ENCODE peak calls at places on chromosomes 5 and 9, in seven cellular contexts. A is ovary, T is prostate gland, K is Peyer's patch, P is sigmoid colon, R is upper lobe of left lung, X is K562. G is an unnamed sample.

GRCh38 chr9:19465571-19466267 is 56.9 kb downstream of the ACER2 start:
- DNase-seq in R (no peak), P (no peak), A (no peak), T (no peak), K (no peak), X (no peak), G (no peak)

GRCh38 chr5:132751444-132751843 is 4.2 kb downstream of the CCNI2 start:
- DNase-seq in A (no peak), T (no peak), K (no peak), X (no peak), R (no peak), P (peak; percentile 84), G (no peak)

GRCh38 chr5:133554279-133554678 is 58.1 kb downstream of the FSTL4 start:
- DNase-seq in T (no peak), P (no peak), A (no peak), R (no peak), X (no peak), K (no peak), G (no peak)

GRCh38 chr9:79233542-79233941 is 338.2 kb upstream of the TLE4 start:
- DNase-seq in X (no peak), A (no peak), K (no peak), P (no peak), T (peak; percentile 15), R (no peak), G (no peak)

GRCh38 chr5:54944364-54944763 is 41.0 kb downstream of the ESM1 start:
- DNase-seq in K (no peak), P (no peak), R (no peak), A (no peak), T (peak; percentile 26), X (peak; percentile 20), G (no peak)

GRCh38 chr5:44389410-44389879 is at the start of gene FGF10:
- DNase-seq in K (peak; percentile 36), T (no peak), R (peak; percentile 86), A (peak; percentile 61), P (peak; percentile 79), X (no peak), G (no peak)

GRCh38 chr9:113578877-113579269 is 115.3 kb downstream of the RGS3 start:
- DNase-seq in X (peak; percentile 36), T (no peak), P (no peak), A (no peak), K (peak; percentile 63), R (no peak), G (peak; percentile 91)

GRCh38 chr5:124289122-124289521 is 457.3 kb downstream of the ZNF608 start:
- DNase-seq in K (no peak), A (no peak), R (peak; percentile 70), P (no peak), T (peak; percentile 40), X (no peak), G (no peak)

GRCh38 chr9:95645579-95645978 is 128.8 kb upstream of the PTCH1 start:
- DNase-seq in P (no peak), K (no peak), X (no peak), T (no peak), R (no peak), A (no peak), G (no peak)

GRCh38 chr5:135367554-135367953 is 31.5 kb downstream of the MACROH2A1 start:
- DNase-seq in X (no peak), P (no peak), R (no peak), K (no peak), A (no peak), T (no peak), G (no peak)

GRCh38 chr9:103802068-103802467 is 292.0 kb upstream of the SMC2 start:
- DNase-seq in K (no peak), R (no peak), X (no peak), P (no peak), T (no peak), A (no peak), G (no peak)

GRCh38 chr9:111599092-111599947 is at the start of gene PTGR1:
- DNase-seq in A (peak; percentile 87), T (peak; percentile 78), R (peak; percentile 94), X (no peak), P (peak; percentile 93), K (peak; percentile 87), G (peak; percentile 33)

GRCh38 chr5:113612060-113612496 is 98.6 kb downstream of the YTHDC2 start:
- DNase-seq in T (no peak), R (no peak), A (no peak), X (peak; percentile 26), K (no peak), P (no peak), G (no peak)

GRCh38 chr5:177604116-177604521 is 4.2 kb downstream of the B4GALT7 start:
- DNase-seq in R (peak; percentile 69), X (no peak), T (no peak), K (no peak), P (no peak), A (no peak), G (no peak)
- TF ChIP-seq POLR2A in R (no peak), X (no peak), T (no peak), K (no peak), P (no peak), A (no peak), G (no peak)

DNA sequence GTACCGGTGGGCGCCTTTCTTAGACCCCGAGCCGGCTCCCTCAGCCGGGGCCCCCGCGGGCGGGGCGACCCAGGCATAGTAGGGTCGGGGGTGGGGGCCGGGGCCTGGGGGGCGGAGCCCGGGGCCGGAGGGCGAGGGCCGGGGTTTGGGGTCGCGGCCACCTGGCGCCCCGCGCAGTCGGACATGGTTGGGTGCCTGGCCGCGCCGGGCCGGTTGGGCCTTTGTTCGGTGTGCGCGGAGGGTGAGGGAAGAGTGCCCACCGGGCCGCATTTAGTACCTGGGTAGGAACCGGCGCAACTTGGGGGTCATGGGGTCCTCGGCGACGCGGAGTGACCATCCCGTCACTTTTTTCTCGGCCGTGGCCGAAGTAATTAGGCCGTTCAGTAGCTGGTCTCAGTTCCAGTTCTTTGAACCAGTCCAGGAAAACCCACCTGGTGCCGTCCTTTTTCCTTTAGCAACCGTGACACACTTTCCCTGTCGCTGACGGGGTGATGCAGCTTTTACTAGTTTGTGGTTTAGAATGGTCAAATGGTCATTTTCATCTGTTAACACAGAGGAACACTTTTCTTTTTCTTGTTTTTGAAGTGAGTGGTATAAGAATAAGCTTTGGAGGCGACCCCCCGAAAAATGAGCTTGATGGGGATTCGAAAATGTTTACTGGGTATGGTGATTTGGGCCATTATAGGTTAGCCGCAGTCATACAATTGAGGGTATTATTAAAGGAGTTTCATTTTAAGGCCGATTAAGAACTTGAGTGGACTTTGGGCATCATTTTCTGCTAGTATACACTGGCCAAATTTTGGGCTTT is 555 bp downstream of the CKS2 start:
- DNase-seq in P (peak; percentile 67), A (no peak), R (peak; percentile 89), T (no peak), K (peak; percentile 58), X (peak; percentile 66), G (peak; percentile 19)
- TF ChIP-seq POLR2A in P (no peak), A (no peak), R (no peak), T (no peak), K (no peak), X (no peak), G (no peak)

DNA sequence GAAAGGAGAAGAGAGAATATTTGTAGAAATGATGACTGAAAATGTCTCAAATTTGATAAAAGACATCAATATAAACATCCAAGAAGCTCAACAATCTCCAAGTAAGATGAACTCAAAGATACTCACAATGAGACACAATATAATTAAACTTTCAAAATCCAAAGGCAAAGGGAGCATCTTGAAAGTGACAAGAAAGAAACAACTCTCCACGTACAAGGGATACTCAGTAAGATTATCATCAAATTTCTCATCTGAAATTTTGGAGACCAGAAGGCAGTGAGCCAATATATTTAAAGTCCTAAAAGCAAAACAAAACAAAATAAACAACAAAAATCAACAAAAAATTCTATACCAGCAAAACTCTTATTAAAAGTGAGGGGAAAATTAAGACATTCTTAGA is 428.7 kb downstream of the NFIB start:
- DNase-seq in T (no peak), R (no peak), X (no peak), P (no peak), K (no peak), A (no peak), G (no peak)
- TF ChIP-seq POLR2A in T (no peak), R (no peak), X (no peak), P (no peak), K (no peak), A (no peak), G (no peak)

GRCh38 chr5:154449786-154450185 is 4.0 kb downstream of the SAP30L start:
- DNase-seq in A (no peak), P (no peak), K (no peak), X (no peak), T (no peak), R (no peak), G (no peak)

GRCh38 chr5:154445422-154446182 is at the start of gene SAP30L:
- DNase-seq in A (peak; percentile 99), R (peak; percentile 100), K (peak; percentile 98), X (peak; percentile 100), P (peak; percentile 97), T (peak; percentile 94), G (peak; percentile 98)

GRCh38 chr5:154444559-154445421 is 1.0 kb upstream of the SAP30L start:
- DNase-seq in P (no peak), K (peak; percentile 57), X (peak; percentile 27), A (peak; percentile 34), T (no peak), R (peak; percentile 50), G (peak; percentile 21)

GRCh38 chr5:154447074-154447725 is 1.4 kb downstream of the SAP30L start:
- DNase-seq in R (no peak), T (no peak), X (no peak), P (no peak), K (no peak), A (no peak), G (no peak)

DNA sequence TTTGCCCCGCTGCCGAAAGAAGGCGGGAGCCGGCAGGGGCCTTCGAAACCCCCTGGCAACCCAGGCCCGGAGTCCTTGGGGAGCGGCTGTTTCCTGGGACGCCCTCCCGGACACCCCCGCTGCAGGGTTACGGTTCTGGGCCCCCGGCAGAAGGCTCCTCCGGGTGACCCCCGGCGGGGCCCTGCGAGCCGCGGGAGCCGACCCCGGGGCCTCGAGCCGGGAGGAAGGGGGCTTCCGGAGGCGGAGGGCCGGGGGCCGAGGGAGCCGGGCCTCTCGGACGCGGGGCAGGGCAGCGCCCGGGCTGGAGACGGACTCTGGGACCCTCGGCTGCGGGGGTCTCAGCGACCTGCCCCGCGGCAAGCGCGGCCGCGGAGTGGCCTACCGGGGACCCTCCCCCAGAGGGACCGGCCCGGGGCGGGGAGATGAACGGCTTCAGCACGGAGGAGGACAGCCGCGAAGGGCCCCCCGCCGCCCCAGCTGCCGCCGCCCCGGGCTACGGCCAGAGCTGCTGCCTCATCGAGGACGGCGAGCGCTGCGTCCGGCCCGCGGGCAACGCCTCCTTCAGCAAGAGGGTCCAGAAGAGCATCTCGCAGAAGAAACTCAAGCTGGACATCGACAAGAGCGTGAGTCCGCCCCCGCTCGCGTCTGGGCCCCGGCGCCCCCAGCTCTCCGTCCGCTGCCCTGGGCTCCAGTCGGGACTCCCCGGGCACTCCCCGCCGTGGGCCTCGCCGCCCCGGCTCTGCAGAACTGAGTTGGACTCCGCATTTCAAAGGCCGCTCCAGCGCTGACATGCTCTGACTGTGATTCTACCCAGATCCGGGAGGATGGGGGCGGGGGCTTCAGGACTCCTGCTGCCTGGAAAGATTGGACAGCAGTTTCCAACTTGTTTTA is 631 bp downstream of the SAP30L start:
- DNase-seq in K (peak; percentile 78), P (peak; percentile 83), R (peak; percentile 92), X (peak; percentile 50), A (peak; percentile 66), T (peak; percentile 43), G (peak; percentile 33)
- TF ChIP-seq POLR2A in K (no peak), P (no peak), R (no peak), X (no peak), A (no peak), T (no peak), G (no peak)

GRCh38 chr5:98929123-98929981 is 545 bp upstream of the CHD1 start:
- DNase-seq in P (peak; percentile 98), R (peak; percentile 96), X (peak; percentile 66), K (peak; percentile 91), A (peak; percentile 94), T (peak; percentile 87), G (peak; percentile 59)
- TF ChIP-seq POLR2A in P (peak; percentile 97), R (peak; percentile 97), X (peak; percentile 98), K (peak; percentile 86), A (peak; percentile 97), T (peak; percentile 88), G (peak; percentile 88)

GRCh38 chr9:129394011-129394919 is 216.2 kb upstream of the IER5L start:
- DNase-seq in X (no peak), P (no peak), K (peak; percentile 36), R (no peak), A (no peak), T (no peak), G (no peak)
- TF ChIP-seq POLR2A in X (no peak), P (no peak), K (no peak), R (no peak), A (no peak), T (no peak), G (no peak)

G was measured in GM12892.